ENCODE peak calls at places on chromosomes 1 and 21, in six cellular contexts. W is SW480; D is HuH-7; B is CD4-positive, alpha-beta T cell; G is pons; F is activated T-cell treated with anti-CD3 and anti-CD28 coated beads, Interleukin-2, amount 50 U/mL, for 72 hours. Y is an unnamed sample.

GRCh38 chr1:208190784-208191183 is 53.4 kb downstream of the PLXNA2 start:
- DNase-seq in W (no peak), D (no peak), B (no peak), G (no peak), F (no peak), Y (no peak)

GRCh38 chr1:208445710-208446702 is 201.8 kb upstream of the PLXNA2 start:
- DNase-seq in W (no peak), D (no peak), B (no peak), G (no peak), F (no peak), Y (no peak)

GRCh38 chr1:85393490-85393889 is 71.5 kb downstream of the DDAH1 start:
- DNase-seq in W (no peak), D (no peak), B (no peak), G (no peak), F (no peak), Y (no peak)

GRCh38 chr1:52032785-52033131 is 852 bp downstream of the KTI12 start:
- DNase-seq in W (peak), D (peak), B (peak), G (no peak), F (peak), Y (peak)

GRCh38 chr1:1842360-1843146 is 48.3 kb downstream of the GNB1 start:
- DNase-seq in W (no peak), D (no peak), B (no peak), G (no peak), F (no peak), Y (no peak)

GRCh38 chr1:34684246-34684645 is 70.6 kb upstream of the GJB5 start:
- DNase-seq in W (peak), D (no peak), B (no peak), G (peak), F (peak), Y (no peak)

GRCh38 chr21:24260751-24261150 is 1346.5 kb downstream of the MRPL39 start:
- DNase-seq in W (no peak), D (no peak), B (no peak), G (no peak), F (no peak), Y (no peak)

GRCh38 chr1:57590978-57591377 is 167.1 kb upstream of the DAB1 start:
- DNase-seq in W (peak), D (no peak), B (no peak), G (no peak), F (no peak), Y (no peak)

GRCh38 chr1:160423966-160424365 is 23.6 kb downstream of the VANGL2 start:
- DNase-seq in W (no peak), D (no peak), B (no peak), G (no peak), F (no peak), Y (no peak)

Y was measured in AG10803.